ENCODE peak calls at places on chromosome 18, in seven cellular contexts. S, H, Q, A, K, Z and I are unnamed samples.

GRCh38 chr18:29406996-29407395 is 1230.1 kb upstream of the CDH2 start:
- DNase-seq in S (no peak), H (no peak), Q (no peak), A (no peak), K (no peak), Z (no peak), I (no peak)

GRCh38 chr18:75128051-75128605 is 80.8 kb downstream of the PTGR3 start:
- DNase-seq in S (no peak), H (no peak), Q (no peak), A (no peak), K (no peak), Z (no peak), I (peak)

GRCh38 chr18:51070545-51070944 is 40.5 kb downstream of the SMAD4 start:
- DNase-seq in S (no peak), H (peak), Q (no peak), A (no peak), K (no peak), Z (no peak), I (no peak)

GRCh38 chr18:65753520-65753919 is 2.7 kb downstream of the CDH7 start:
- DNase-seq in S (no peak), H (no peak), Q (no peak), A (no peak), K (no peak), Z (peak), I (no peak)

GRCh38 chr18:58538604-58539386 is 90.1 kb downstream of the ALPK2 start:
- DNase-seq in S (no peak), H (peak), Q (no peak), A (no peak), K (no peak), Z (peak), I (no peak)

GRCh38 chr18:3596324-3597158 is 146.6 kb downstream of the TGIF1 start:
- DNase-seq in S (no peak), H (peak), Q (peak), A (peak), K (peak), Z (peak), I (peak)

GRCh38 chr18:41871229-41872000 is 83.6 kb upstream of the PIK3C3 start:
- DNase-seq in S (no peak), H (no peak), Q (no peak), A (no peak), K (no peak), Z (no peak), I (no peak)

GRCh38 chr18:8794133-8794986 is 89.0 kb downstream of the MTCL1 start:
- DNase-seq in S (no peak), H (peak), Q (no peak), A (no peak), K (no peak), Z (no peak), I (no peak)

GRCh38 chr18:25230658-25231326 is 121.2 kb downstream of the ZNF521 start:
- DNase-seq in S (no peak), H (peak), Q (peak), A (peak), K (peak), Z (no peak), I (peak)

GRCh38 chr18:41134426-41134825 is 820.6 kb upstream of the PIK3C3 start:
- DNase-seq in S (no peak), H (peak), Q (no peak), A (no peak), K (no peak), Z (no peak), I (no peak)

GRCh38 chr18:56568986-56569385 is 69.4 kb downstream of the TXNL1 start:
- DNase-seq in S (no peak), H (no peak), Q (no peak), A (no peak), K (no peak), Z (peak), I (no peak)

GRCh38 chr18:44636241-44636640 is 44.4 kb upstream of the SETBP1 start:
- DNase-seq in S (no peak), H (no peak), Q (no peak), A (no peak), K (no peak), Z (no peak), I (no peak)

GRCh38 chr18:50009772-50010171 is 185.2 kb downstream of the MYO5B start:
- DNase-seq in S (peak), H (peak), Q (peak), A (peak), K (peak), Z (peak), I (no peak)

GRCh38 chr18:3721771-3722661 is 272.0 kb downstream of the TGIF1 start:
- DNase-seq in S (no peak), H (no peak), Q (no peak), A (no peak), K (no peak), Z (peak), I (no peak)

GRCh38 chr18:25826823-25827617 is 263.4 kb downstream of the SS18 start:
- DNase-seq in S (no peak), H (no peak), Q (no peak), A (no peak), K (no peak), Z (no peak), I (no peak)

GRCh38 chr18:10057808-10058791 is 144.3 kb downstream of the VAPA start:
- DNase-seq in S (no peak), H (peak), Q (peak), A (no peak), K (no peak), Z (peak), I (no peak)

DNA sequence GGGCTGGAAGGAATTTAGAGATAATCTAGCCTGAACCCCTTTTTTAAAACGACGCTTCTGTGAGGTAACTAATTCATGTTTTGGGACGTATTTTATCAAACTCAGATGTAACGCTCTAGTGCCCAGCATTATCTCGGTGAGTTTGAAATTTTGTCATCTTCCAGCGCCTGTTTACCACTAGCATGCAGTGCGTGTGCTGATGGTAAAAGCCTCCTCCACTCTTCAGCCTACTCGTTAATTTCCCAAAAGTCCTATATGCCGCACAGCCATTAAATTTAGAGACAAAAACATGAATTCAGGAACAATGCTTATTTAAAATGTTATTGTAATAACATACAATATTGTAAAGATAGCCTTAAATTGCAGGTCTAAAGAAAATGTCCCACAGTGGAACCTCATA is 2.8 kb downstream of the ZCCHC2 start:
- DNase-seq in S (no peak), H (no peak), Q (no peak), A (no peak), K (no peak), Z (no peak), I (no peak)
- H3K4me3 ChIP-seq in S (peak), H (no peak), Q (peak), A (no peak), K (peak), Z (peak), I (no peak)

GRCh38 chr18:63180971-63181376 is 138.6 kb downstream of the BCL2 start:
- DNase-seq in S (no peak), H (no peak), Q (no peak), A (no peak), K (no peak), Z (no peak), I (no peak)

GRCh38 chr18:63183263-63183662 is 136.3 kb downstream of the BCL2 start:
- DNase-seq in S (no peak), H (no peak), Q (no peak), A (no peak), K (no peak), Z (no peak), I (no peak)

GRCh38 chr18:63181706-63182105 is 137.9 kb downstream of the BCL2 start:
- DNase-seq in S (no peak), H (no peak), Q (no peak), A (no peak), K (no peak), Z (no peak), I (no peak)

GRCh38 chr18:63182861-63183260 is 136.7 kb downstream of the BCL2 start:
- DNase-seq in S (no peak), H (no peak), Q (no peak), A (no peak), K (no peak), Z (no peak), I (no peak)

DNA sequence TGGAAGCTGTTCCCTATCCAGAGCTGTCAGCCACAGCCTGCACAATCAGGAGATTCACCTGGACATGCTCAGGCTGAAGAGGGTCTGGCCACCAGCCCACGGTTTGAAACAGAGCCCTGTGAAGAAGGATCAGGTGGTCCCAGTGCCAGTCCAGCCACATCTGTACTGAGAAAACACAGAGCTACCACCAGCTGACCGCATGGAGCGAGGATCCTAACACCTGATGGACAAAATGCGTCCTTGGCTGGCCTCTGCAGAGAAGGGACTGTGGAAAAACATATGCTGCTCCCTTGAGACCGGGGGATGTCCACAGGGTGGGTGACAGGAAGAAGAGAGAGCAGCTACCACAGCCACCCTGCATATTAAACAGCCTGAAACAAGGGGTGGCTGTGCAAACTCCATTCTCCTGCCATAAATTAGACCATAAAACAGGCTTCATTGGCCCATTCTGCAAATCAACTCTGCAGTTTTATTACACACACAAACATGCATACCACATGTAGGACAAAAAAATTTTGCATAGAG is 137.3 kb downstream of the BCL2 start:
- DNase-seq in S (no peak), H (no peak), Q (no peak), A (no peak), K (peak), Z (no peak), I (no peak)
- TF ChIP-seq CTCF in S (no peak), H (no peak), Q (no peak), A (no peak), K (no peak), Z (no peak), I (no peak)

GRCh38 chr18:21742323-21742687 is 1.7 kb downstream of the MIB1 start:
- DNase-seq in S (no peak), H (peak), Q (no peak), A (no peak), K (no peak), Z (peak), I (no peak)

GRCh38 chr18:21739604-21740473 is 753 bp upstream of the MIB1 start:
- DNase-seq in S (no peak), H (no peak), Q (no peak), A (peak), K (peak), Z (peak), I (no peak)

GRCh38 chr18:21741511-21742322 is 1.1 kb downstream of the MIB1 start:
- DNase-seq in S (no peak), H (peak), Q (no peak), A (peak), K (peak), Z (peak), I (peak)

GRCh38 chr18:21740724-21741510 is at the start of gene MIB1:
- DNase-seq in S (peak), H (peak), Q (no peak), A (peak), K (peak), Z (peak), I (peak)

GRCh38 chr18:21740474-21740723 is 193 bp upstream of the MIB1 start:
- DNase-seq in S (peak), H (peak), Q (peak), A (no peak), K (peak), Z (peak), I (peak)
- TF ChIP-seq POLR2A in S (no peak), H (no peak), Q (no peak), A (no peak), K (no peak), Z (peak), I (no peak)

GRCh38 chr18:31819106-31819924 is 58.6 kb upstream of the SLC25A52 start:
- DNase-seq in S (peak), H (peak), Q (no peak), A (no peak), K (no peak), Z (peak), I (no peak)

GRCh38 chr18:31825772-31826171 is 65.1 kb upstream of the SLC25A52 start:
- DNase-seq in S (no peak), H (no peak), Q (no peak), A (no peak), K (no peak), Z (no peak), I (no peak)

GRCh38 chr18:31821452-31822171 is 60.9 kb upstream of the SLC25A52 start:
- DNase-seq in S (no peak), H (no peak), Q (no peak), A (no peak), K (no peak), Z (no peak), I (no peak)

DNA sequence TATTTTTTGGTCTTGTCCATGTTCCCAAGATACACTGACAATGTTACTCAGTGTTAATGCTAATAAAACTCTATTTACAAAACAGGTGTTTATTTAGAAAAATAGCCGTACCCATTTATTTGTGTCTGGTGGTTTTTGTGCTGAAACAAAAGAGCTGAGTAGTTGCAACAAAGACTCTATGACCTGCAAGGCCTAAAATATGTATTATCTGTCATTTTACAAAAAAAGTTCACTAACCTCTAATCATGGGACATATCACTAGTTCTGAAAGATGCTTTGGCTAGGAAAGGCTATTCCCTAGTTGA is 59.2 kb upstream of the SLC25A52 start:
- DNase-seq in S (no peak), H (no peak), Q (no peak), A (no peak), K (no peak), Z (no peak), I (no peak)
- H3K4me3 ChIP-seq in S (no peak), H (no peak), Q (no peak), A (no peak), K (no peak), Z (no peak), I (no peak)

DNA sequence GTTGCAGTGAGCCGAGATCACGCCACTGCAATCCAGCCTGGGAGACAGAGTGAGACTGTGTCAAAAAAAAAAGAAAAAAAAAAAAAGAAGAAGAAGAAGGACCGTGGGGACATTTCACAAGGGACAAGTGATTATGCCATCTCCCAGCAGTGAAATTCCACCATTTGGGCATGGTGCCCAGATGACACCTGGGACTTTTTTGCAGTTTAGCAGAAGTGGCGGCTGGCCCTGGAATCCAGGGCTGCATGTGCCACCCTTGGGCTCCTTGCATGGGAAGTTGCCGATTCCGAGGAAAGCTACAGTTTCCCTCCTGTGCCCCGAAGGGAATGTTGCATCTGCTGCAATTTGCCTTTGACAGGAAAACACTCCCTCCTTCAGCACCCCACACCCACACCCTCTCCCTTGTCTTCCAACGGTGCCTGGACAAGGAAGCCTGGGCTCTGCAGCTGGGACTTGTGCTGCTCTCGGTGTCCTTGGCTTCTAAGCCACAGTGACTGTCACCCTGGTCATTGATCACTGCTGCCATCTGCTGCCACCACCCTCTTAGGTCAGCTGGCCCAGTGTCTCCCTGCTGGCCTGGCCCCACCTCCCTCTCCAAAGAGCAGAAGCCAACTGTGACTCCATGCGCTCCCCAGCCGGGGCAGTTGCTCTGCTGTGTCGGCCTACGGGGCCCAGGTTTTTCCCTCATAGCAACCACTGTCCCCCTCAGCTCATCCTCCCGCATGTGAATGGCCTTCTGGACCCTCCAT is 56.4 kb upstream of the LRRC30 start:
- DNase-seq in S (no peak), H (no peak), Q (peak), A (peak), K (no peak), Z (peak), I (no peak)
- TF ChIP-seq CTCF in S (no peak), H (peak), Q (peak), A (no peak), K (no peak), Z (peak), I (no peak)

GRCh38 chr18:21110667-21111350 is 804 bp downstream of the ROCK1 start:
- DNase-seq in S (no peak), H (peak), Q (no peak), A (peak), K (peak), Z (peak), I (no peak)

GRCh38 chr18:21112543-21113105 is 1.0 kb upstream of the ROCK1 start:
- DNase-seq in S (no peak), H (peak), Q (no peak), A (no peak), K (no peak), Z (peak), I (no peak)

GRCh38 chr18:21112140-21112473 is 494 bp upstream of the ROCK1 start:
- DNase-seq in S (no peak), H (no peak), Q (no peak), A (no peak), K (no peak), Z (no peak), I (no peak)

GRCh38 chr18:21109936-21110666 is 1.5 kb downstream of the ROCK1 start:
- DNase-seq in S (no peak), H (peak), Q (no peak), A (no peak), K (no peak), Z (no peak), I (no peak)

DNA sequence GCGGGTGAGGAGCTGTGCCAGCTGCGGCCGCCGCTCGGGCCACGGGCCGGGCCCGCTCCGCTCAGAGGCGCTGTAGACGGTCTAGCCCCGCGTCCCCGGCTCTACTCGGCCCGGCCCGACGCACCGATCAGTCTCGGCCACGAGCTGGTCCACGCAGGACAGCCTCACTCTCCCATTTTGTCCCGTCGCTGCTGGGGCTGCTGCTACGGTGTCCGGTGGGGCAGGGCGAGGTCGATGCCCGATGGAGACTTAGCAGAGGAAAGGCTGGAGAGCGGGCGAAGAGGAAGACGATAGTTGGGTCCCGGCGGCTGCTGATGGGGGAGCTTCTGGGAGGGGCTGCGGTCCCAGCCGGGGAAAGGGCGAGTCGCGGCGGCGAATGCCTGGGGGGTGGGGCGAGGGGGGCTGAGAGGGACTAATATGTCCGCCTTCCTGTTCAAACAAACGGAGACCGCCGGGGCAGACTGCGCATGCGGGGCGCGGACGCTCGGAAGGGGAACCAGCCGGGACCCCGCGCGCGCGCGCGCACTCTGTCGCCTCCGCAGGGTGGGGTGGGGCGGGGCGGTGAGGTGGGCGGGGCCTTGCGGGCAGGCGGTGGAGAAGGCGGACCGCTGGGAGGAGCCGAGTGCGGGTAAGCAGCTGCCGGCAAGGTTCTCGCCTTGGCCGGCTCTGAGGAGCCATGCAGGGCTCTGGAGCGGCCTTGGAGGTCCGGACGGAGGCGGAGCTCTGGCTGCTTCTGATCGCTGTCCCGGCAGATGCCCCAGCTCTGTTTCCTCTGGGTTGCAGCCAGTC is at the start of gene ROCK1:
- DNase-seq in S (peak), H (peak), Q (peak), A (peak), K (peak), Z (peak), I (peak)
- TF ChIP-seq POLR2A in S (peak), H (peak), Q (no peak), A (peak), K (peak), Z (no peak), I (no peak)

GRCh38 chr18:6031442-6031841 is 136.1 kb upstream of the TMEM200C start:
- DNase-seq in S (no peak), H (no peak), Q (no peak), A (peak), K (no peak), Z (no peak), I (no peak)
- H3K4me3 ChIP-seq in S (no peak), H (no peak), Q (no peak), A (no peak), K (no peak), Z (no peak), I (no peak)